ENCODE peak calls at places on chromosomes 11 and 22, in four cellular contexts. N, A, C and E are unnamed samples.

GRCh38 chr22:33082221-33082620 is 24.0 kb upstream of the SYN3 start:
- DNase-seq in A (no peak), C (no peak), N (no peak), E (no peak)

GRCh38 chr11:91163619-91164451 is 941.0 kb upstream of the CHORDC1 start:
- DNase-seq in A (no peak), N (no peak), C (no peak), E (no peak)

GRCh38 chr11:70397336-70397982 is 870 bp upstream of the CTTN start:
- DNase-seq in N (no peak), C (no peak), A (no peak), E (no peak)

GRCh38 chr11:84747871-84748270 is 879.3 kb downstream of the DLG2 start:
- DNase-seq in A (no peak), N (no peak), C (no peak), E (no peak)

GRCh38 chr11:28086569-28086968 is 21.4 kb downstream of the KIF18A start:
- DNase-seq in C (no peak), A (no peak), N (no peak), E (no peak)

GRCh38 chr11:121482231-121483129 is 29.7 kb upstream of the SORL1-AS1 start:
- DNase-seq in C (no peak), A (no peak), N (no peak), E (no peak)

GRCh38 chr11:97989121-97989520 is 1031.6 kb upstream of the CNTN5 start:
- DNase-seq in N (no peak), A (no peak), C (no peak), E (no peak)

GRCh38 chr22:29031236-29031982 is 30.2 kb downstream of the C22orf31 start:
- DNase-seq in C (peak; percentile 52), N (no peak), A (peak; percentile 44), E (no peak)

GRCh38 chr22:17788023-17788330 is 13.7 kb upstream of the BID start:
- DNase-seq in N (no peak), C (no peak), A (no peak), E (peak; percentile 51)

GRCh38 chr11:87239001-87239400 is 201.3 kb downstream of the TMEM135 start:
- DNase-seq in C (no peak), A (no peak), N (no peak), E (no peak)

GRCh38 chr11:58927393-58928081 is 11.8 kb upstream of the GLYATL1 start:
- DNase-seq in A (peak; percentile 56), C (no peak), N (no peak), E (no peak)

GRCh38 chr22:50114221-50114981 is 24.6 kb downstream of the MOV10L1 start:
- DNase-seq in N (peak; percentile 65), A (no peak), C (no peak), E (no peak)

GRCh38 chr11:111444040-111444439 is 65.0 kb upstream of the POU2AF1 start:
- DNase-seq in A (no peak), N (no peak), C (no peak), E (no peak)

GRCh38 chr22:20247010-20247505 is 21.1 kb downstream of the RTN4R start:
- DNase-seq in N (no peak), C (peak; percentile 92), A (no peak), E (no peak)

GRCh38 chr22:29555065-29555644 is 1.6 kb upstream of the THOC5 start:
- DNase-seq in N (no peak), A (no peak), C (no peak), E (no peak)

GRCh38 chr22:37428649-37429586 is 1.6 kb upstream of the ELFN2 start:
- DNase-seq in C (peak; percentile 61), N (no peak), A (peak; percentile 47), E (no peak)

GRCh38 chr11:12829131-12829530 is 154.9 kb downstream of the TEAD1 start:
- DNase-seq in A (no peak), N (no peak), C (no peak), E (no peak)

GRCh38 chr22:21567456-21568206 is at the start of gene UBE2L3:
- DNase-seq in C (peak; percentile 100), N (peak; percentile 89), A (peak; percentile 82), E (no peak)

GRCh38 chr11:108938604-108939003 is 273.7 kb downstream of the DDX10 start:
- DNase-seq in A (no peak), N (no peak), C (no peak), E (no peak)

GRCh38 chr11:116421529-116422185 is 351.1 kb downstream of the BUD13 start:
- DNase-seq in C (no peak), N (no peak), A (no peak), E (no peak)

GRCh38 chr22:40743740-40744139 is 64.5 kb downstream of the MCHR1 start:
- DNase-seq in C (no peak), N (no peak), A (no peak), E (no peak)

GRCh38 chr11:84465040-84465439 is 1162.1 kb downstream of the DLG2 start:
- DNase-seq in N (no peak), C (no peak), A (no peak), E (no peak)

GRCh38 chr11:112748713-112749481 is 212.3 kb upstream of the NCAM1 start:
- DNase-seq in N (no peak), A (no peak), C (no peak), E (no peak)

GRCh38 chr11:13287026-13287425 is 9.4 kb downstream of the BMAL1 start:
- DNase-seq in C (no peak), A (no peak), N (no peak), E (no peak)

GRCh38 chr11:129458278-129458677 is 82.6 kb downstream of the BARX2 start:
- DNase-seq in N (no peak), A (no peak), C (no peak), E (no peak)

GRCh38 chr11:414333-414857 is 404 bp downstream of the SIGIRR start:
- DNase-seq in C (no peak), A (no peak), N (no peak), E (no peak)

GRCh38 chr11:123585206-123585605 is 69.2 kb downstream of the SCN3B start:
- DNase-seq in C (no peak), A (peak; percentile 83), N (no peak), E (no peak)

GRCh38 chr11:23755769-23756168 is 741.1 kb upstream of the LUZP2 start:
- DNase-seq in N (no peak), A (no peak), C (no peak), E (no peak)

GRCh38 chr11:130999992-131000770 is 83.9 kb upstream of the SNX19 start:
- DNase-seq in N (no peak), A (no peak), C (no peak), E (no peak)

GRCh38 chr22:20438066-20438677 is 547 bp upstream of the SCARF2 start:
- DNase-seq in C (no peak), A (no peak), N (peak; percentile 79), E (no peak)

GRCh38 chr11:47004595-47005033 is 68.1 kb downstream of the CSTPP1 start:
- DNase-seq in N (peak; percentile 83), A (peak; percentile 81), C (peak; percentile 27), E (peak; percentile 93)

GRCh38 chr22:47604563-47604962 is 842.1 kb downstream of the TBC1D22A start:
- DNase-seq in N (no peak), A (no peak), C (no peak), E (no peak)

GRCh38 chr11:7548659-7549283 is 35.0 kb downstream of the PPFIBP2 start:
- DNase-seq in C (peak; percentile 27), A (peak; percentile 64), N (no peak), E (no peak)

GRCh38 chr22:22178566-22178965 is 66.0 kb upstream of the VPREB1 start:
- DNase-seq in A (no peak), C (no peak), N (no peak), E (no peak)

GRCh38 chr11:44112083-44112865 is 16.8 kb downstream of the EXT2 start:
- DNase-seq in N (no peak), C (no peak), A (no peak), E (no peak)

GRCh38 chr11:34356918-34357645 is 728 bp downstream of the ABTB2 start:
- DNase-seq in C (peak; percentile 16), N (peak; percentile 88), A (peak; percentile 63), E (no peak)

GRCh38 chr11:69771466-69771865 is 3.7 kb downstream of the FGF4 start:
- DNase-seq in A (no peak), C (no peak), N (no peak), E (no peak)

GRCh38 chr11:68090706-68091105 is 30.5 kb downstream of the CHKA start:
- DNase-seq in C (no peak), A (no peak), N (no peak), E (no peak)

GRCh38 chr22:19040581-19041402 is 81.4 kb downstream of the DGCR2 start:
- DNase-seq in C (no peak), A (no peak), N (no peak), E (no peak)

GRCh38 chr11:130103296-130103814 is 33.7 kb downstream of the APLP2 start:
- DNase-seq in C (peak; percentile 22), A (no peak), N (no peak), E (no peak)

GRCh38 chr22:49009359-49010063 is 818.2 kb downstream of the BRD1 start:
- DNase-seq in A (peak; percentile 16), N (no peak), C (no peak), E (no peak)
- H3K9me3 ChIP-seq in A (no peaks in the 10 kb centered on the region), N (no peaks in the 10 kb centered on the region), C (no peaks in the 10 kb centered on the region), E (no peaks in the 10 kb centered on the region)

DNA sequence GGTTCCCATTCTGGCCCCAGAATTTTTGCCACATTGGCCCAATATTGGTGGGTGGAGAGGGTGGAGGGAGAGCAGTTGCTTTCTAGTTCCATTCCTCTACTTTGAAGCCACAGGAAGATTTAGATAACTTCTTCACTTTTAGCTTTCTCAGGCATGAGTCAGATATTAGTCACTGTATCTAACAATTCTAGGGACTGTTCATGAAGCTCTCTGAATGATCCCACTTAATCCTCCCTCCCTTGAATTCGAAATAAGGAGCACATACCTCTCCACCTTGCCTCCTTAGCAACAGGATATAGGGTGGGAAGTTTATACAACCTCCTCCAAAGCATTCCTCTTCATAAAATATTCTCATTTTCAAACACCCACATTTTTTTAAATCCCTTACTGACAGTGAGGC is 13.4 kb downstream of the FSHB start:
- DNase-seq in C (no peak), N (no peak), A (no peak), E (no peak)
- TF ChIP-seq POLR2AphosphoS5 in C (no peak), N (no peak), A (no peak), E (no peak)

GRCh38 chr11:2664886-2665746 is 34.7 kb downstream of the KCNQ1OT1 start:
- DNase-seq in C (no peak), A (peak; percentile 19), N (peak; percentile 75), E (no peak)
- H3K9me3 ChIP-seq in C (peaks cover 21% of the 10 kb centered on the region), A (no peaks in the 10 kb centered on the region), N (peaks cover 11% of the 10 kb centered on the region), E (no peaks in the 10 kb centered on the region)

GRCh38 chr11:72406536-72407507 is 27.5 kb downstream of the CLPB start:
- DNase-seq in C (no peak), N (no peak), A (no peak), E (no peak)

GRCh38 chr11:72409458-72409857 is 24.9 kb downstream of the CLPB start:
- DNase-seq in C (no peak), A (no peak), N (peak; percentile 44), E (no peak)

GRCh38 chr11:72410956-72411355 is 23.4 kb downstream of the CLPB start:
- DNase-seq in C (no peak), N (peak; percentile 29), A (no peak), E (no peak)

GRCh38 chr11:72413914-72414628 is 20.3 kb downstream of the CLPB start:
- DNase-seq in A (peak; percentile 92), N (peak; percentile 90), C (peak; percentile 86), E (no peak)

GRCh38 chr11:72411623-72412532 is 22.5 kb downstream of the CLPB start:
- DNase-seq in C (peak; percentile 44), A (no peak), N (no peak), E (no peak)
- TF ChIP-seq POLR2AphosphoS5 in C (peak; percentile 83), A (no peak), N (no peak), E (no peak)

GRCh38 chr11:100647861-100648260 is 39.2 kb upstream of the ARHGAP42 start:
- DNase-seq in C (no peak), N (no peak), A (no peak), E (no peak)
- H3K9me3 ChIP-seq in C (peaks cover 3% of the 10 kb centered on the region), N (no peaks in the 10 kb centered on the region), A (no peaks in the 10 kb centered on the region), E (no peaks in the 10 kb centered on the region)

GRCh38 chr11:118892515-118892914 is 8.8 kb downstream of the CXCR5 start:
- DNase-seq in C (no peak), N (no peak), A (no peak), E (no peak)
- TF ChIP-seq POLR2AphosphoS5 in C (no peak), N (no peak), A (no peak), E (no peak)